ENCODE peak calls at places on chromosomes 5 and 9, in five cellular contexts. U is GM23338, F is HepG2, L is GM12878, W is K562. Z is an unnamed sample.

GRCh38 chr5:10665799-10666198 is 95.2 kb downstream of the DAP start:
- DNase-seq in W (no peak), U (no peak), L (no peak), F (no peak), Z (no peak)

GRCh38 chr9:86328153-86328552 is 26.1 kb downstream of the TUT7 start:
- DNase-seq in F (no peak), W (no peak), U (peak), L (no peak), Z (no peak)

GRCh38 chr5:157267766-157268480 is 2.0 kb downstream of the CYFIP2 start:
- DNase-seq in F (no peak), U (no peak), L (no peak), W (no peak), Z (no peak)

GRCh38 chr9:136658849-136659535 is 3.7 kb upstream of the EGFL7 start:
- DNase-seq in W (no peak), F (no peak), L (no peak), U (no peak), Z (no peak)

GRCh38 chr5:97074859-97075489 is 67.4 kb downstream of the LIX1 start:
- DNase-seq in F (no peak), W (no peak), L (no peak), U (no peak), Z (no peak)

GRCh38 chr9:113296796-113297558 is 6.2 kb downstream of the RNF183 start:
- DNase-seq in L (no peak), U (no peak), W (no peak), F (no peak), Z (no peak)

GRCh38 chr9:101585740-101586139 is 9.0 kb downstream of the PPP3R2 start:
- DNase-seq in W (no peak), F (no peak), U (no peak), L (no peak), Z (no peak)

GRCh38 chr9:69877852-69878507 is 57.4 kb downstream of the CFAP95 start:
- DNase-seq in L (no peak), F (peak), W (no peak), U (peak), Z (no peak)

GRCh38 chr9:92986175-92987110 is 39.1 kb downstream of the FGD3 start:
- DNase-seq in W (peak), F (no peak), L (no peak), U (peak), Z (no peak)

GRCh38 chr5:14038341-14038959 is 94.0 kb upstream of the DNAH5 start:
- DNase-seq in L (no peak), F (peak), U (no peak), W (no peak), Z (no peak)

GRCh38 chr5:139256820-139257219 is 36.7 kb upstream of the MATR3 start:
- DNase-seq in W (no peak), L (no peak), F (no peak), U (no peak), Z (no peak)
- H2AFZ ChIP-seq in W (no peak), L (no peak), F (no peak), U (no peak), Z (no peak)

GRCh38 chr9:87564706-87565335 is 67.2 kb downstream of the DAPK1 start:
- DNase-seq in U (no peak), F (no peak), L (no peak), W (no peak), Z (no peak)
- TF ChIP-seq CREB1 in U (no peak), F (no peak), L (no peak), W (no peak), Z (no peak)

GRCh38 chr5:181181650-181182565 is 23.1 kb downstream of the TRIM7 start:
- DNase-seq in W (peak), L (no peak), F (peak), U (peak), Z (peak)
- H2AFZ ChIP-seq in W (no peak), L (no peak), F (peak), U (peak), Z (peak)

DNA sequence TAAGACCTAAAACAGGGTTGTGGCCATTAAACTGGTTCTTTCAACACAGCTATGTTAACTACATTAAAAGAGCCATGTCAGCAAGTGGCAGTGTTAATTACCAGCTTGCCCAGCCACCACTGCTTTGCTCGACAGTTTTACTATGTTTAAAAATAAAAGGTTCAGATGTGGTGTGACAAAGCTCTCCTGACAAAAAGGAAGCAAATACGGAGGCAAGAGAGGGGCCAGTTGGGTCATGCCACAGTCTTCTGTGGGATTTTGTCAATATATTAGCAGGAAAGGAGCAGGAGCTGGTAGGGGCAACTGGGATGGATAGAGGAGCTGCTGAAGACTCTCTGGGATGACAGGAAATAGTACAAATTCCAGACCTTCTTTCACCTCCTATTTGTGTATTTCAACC is 113.5 kb upstream of the PCA3 start:
- DNase-seq in L (no peak), U (peak), F (no peak), W (no peak), Z (no peak)
- TF ChIP-seq CREB1 in L (no peak), U (no peak), F (no peak), W (no peak), Z (no peak)

DNA sequence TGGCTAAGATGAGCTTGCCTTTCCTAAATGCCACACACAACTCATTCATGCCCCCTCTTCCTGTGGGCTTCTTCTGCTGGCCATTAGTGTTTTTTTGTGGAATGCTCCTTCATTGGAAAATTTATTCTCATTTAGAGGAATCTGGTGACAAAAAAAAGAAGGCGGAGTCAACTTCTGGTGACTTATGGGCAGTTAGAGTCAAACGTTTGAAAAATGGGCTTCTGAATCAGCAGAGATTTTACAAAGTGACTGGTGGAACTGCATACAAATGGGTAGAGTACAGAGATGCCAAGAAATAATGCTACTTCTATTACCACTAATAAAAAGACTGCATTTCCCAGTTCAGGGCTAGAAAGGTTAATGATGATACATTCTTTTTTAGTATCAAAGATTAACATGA is 148.7 kb downstream of the DOCK2 start:
- DNase-seq in W (no peak), U (no peak), F (no peak), L (no peak), Z (no peak)
- H2AFZ ChIP-seq in W (no peak), U (no peak), F (no peak), L (no peak), Z (no peak)

Z was measured in H1.